ENCODE peak calls at places on chromosomes 4 and X, in ten cellular contexts. C, H, T, B, X, Y, N, M, E and K are unnamed samples.

GRCh38 chrX:110056419-110056818 is 53.5 kb downstream of the TMEM164 start:
- DNase-seq in C (no peak), H (no peak), T (no peak), B (no peak), X (no peak), Y (peak; percentile 80), N (no peak), M (no peak), E (no peak), K (no peak)

GRCh38 chr4:64883087-64883926 is 474.1 kb upstream of the TECRL start:
- DNase-seq in C (no peak), H (no peak), T (no peak), B (no peak), X (no peak), Y (no peak), N (no peak), M (no peak), E (no peak), K (no peak)

GRCh38 chr4:75598390-75598789 is 31.9 kb downstream of the CDKL2 start:
- DNase-seq in C (no peak), H (no peak), T (no peak), B (no peak), X (no peak), Y (no peak), N (no peak), M (no peak), E (no peak), K (peak; percentile 8)

GRCh38 chr4:98653890-98654867 is 4.2 kb downstream of the TSPAN5 start:
- DNase-seq in C (no peak), H (no peak), T (no peak), B (no peak), X (no peak), Y (no peak), N (no peak), M (no peak), E (no peak), K (peak; percentile 81)

GRCh38 chr4:181301735-181302380 is 941.3 kb upstream of the TENM3 start:
- DNase-seq in C (no peak), H (no peak), T (peak; percentile 0), B (no peak), X (no peak), Y (peak; percentile 75), N (peak; percentile 67), M (no peak), E (peak; percentile 0), K (peak; percentile 17)

GRCh38 chrX:25028726-25029125 is 13.0 kb upstream of the ARX start:
- DNase-seq in C (no peak), H (no peak), T (no peak), B (no peak), X (no peak), Y (no peak), N (no peak), M (no peak), E (no peak), K (peak; percentile 47)

GRCh38 chr4:2800691-2801596 is 8.1 kb downstream of the SH3BP2 start:
- DNase-seq in C (peak; percentile 79), H (peak; percentile 82), T (no peak), B (peak; percentile 86), X (peak; percentile 58), Y (no peak), N (no peak), M (no peak), E (no peak), K (no peak)

GRCh38 chr4:105520819-105521790 is 31.3 kb upstream of the ARHGEF38 start:
- DNase-seq in C (no peak), H (peak; percentile 27), T (no peak), B (peak; percentile 70), X (peak; percentile 69), Y (no peak), N (no peak), M (no peak), E (no peak), K (peak; percentile 53)

GRCh38 chr4:6278801-6279197 is 9.1 kb downstream of the WFS1 start:
- DNase-seq in C (peak; percentile 34), H (peak; percentile 80), T (no peak), B (no peak), X (no peak), Y (no peak), N (no peak), M (no peak), E (no peak), K (no peak)

GRCh38 chr4:30380404-30380998 is 339.7 kb upstream of the PCDH7 start:
- DNase-seq in C (no peak), H (no peak), T (no peak), B (peak; percentile 3), X (no peak), Y (peak; percentile 40), N (no peak), M (no peak), E (no peak), K (peak; percentile 8)

GRCh38 chrX:120456973-120457372 is 12.1 kb downstream of the LAMP2 start:
- DNase-seq in C (no peak), H (no peak), T (no peak), B (no peak), X (no peak), Y (no peak), N (no peak), M (no peak), E (no peak), K (peak; percentile 20)

GRCh38 chr4:74632634-74633033 is 161.7 kb downstream of the BTC start:
- DNase-seq in C (peak; percentile 36), H (peak; percentile 9), T (peak; percentile 6), B (no peak), X (peak; percentile 41), Y (no peak), N (no peak), M (no peak), E (peak; percentile 3), K (peak; percentile 88)

GRCh38 chr4:161496-162284 is 37.4 kb downstream of the ZNF718 start:
- DNase-seq in C (no peak), H (no peak), T (no peak), B (no peak), X (no peak), Y (no peak), N (no peak), M (no peak), E (no peak), K (no peak)

GRCh38 chr4:128787509-128788311 is 21.8 kb upstream of the JADE1 start:
- DNase-seq in C (no peak), H (no peak), T (no peak), B (no peak), X (no peak), Y (no peak), N (no peak), M (no peak), E (no peak), K (no peak)

GRCh38 chr4:140343303-140343702 is 30.1 kb upstream of the SCOC start:
- DNase-seq in C (no peak), H (peak; percentile 23), T (no peak), B (no peak), X (peak; percentile 21), Y (no peak), N (no peak), M (no peak), E (no peak), K (peak; percentile 14)

GRCh38 chrX:1807301-1807731 is 192.5 kb downstream of the ASMT start:
- DNase-seq in C (no peak), H (no peak), T (no peak), B (no peak), X (no peak), Y (no peak), N (no peak), M (no peak), E (no peak), K (peak; percentile 9)

GRCh38 chr4:16794816-16795445 is 103.5 kb downstream of the LDB2 start:
- DNase-seq in C (peak; percentile 56), H (peak; percentile 80), T (peak; percentile 13), B (peak; percentile 65), X (peak; percentile 77), Y (peak; percentile 23), N (no peak), M (peak; percentile 0), E (no peak), K (no peak)

GRCh38 chr4:188032583-188032982 is 37.0 kb downstream of the ZFP42 start:
- DNase-seq in C (no peak), H (no peak), T (no peak), B (no peak), X (no peak), Y (no peak), N (no peak), M (no peak), E (no peak), K (no peak)

GRCh38 chrX:12825801-12826200 is 34.6 kb downstream of the PRPS2 start:
- DNase-seq in C (no peak), H (no peak), T (no peak), B (no peak), X (no peak), Y (no peak), N (no peak), M (no peak), E (no peak), K (peak; percentile 23)

GRCh38 chr4:174365018-174365587 is 81.4 kb downstream of the CEP44 start:
- DNase-seq in C (no peak), H (peak; percentile 14), T (no peak), B (peak; percentile 16), X (no peak), Y (peak; percentile 7), N (no peak), M (no peak), E (no peak), K (peak; percentile 8)

GRCh38 chrX:129655547-129656248 is 942 bp upstream of the APLN start:
- DNase-seq in C (no peak), H (no peak), T (no peak), B (no peak), X (no peak), Y (no peak), N (no peak), M (no peak), E (no peak), K (no peak)

GRCh38 chrX:17285983-17286382 is 89.0 kb upstream of the NHS start:
- DNase-seq in C (no peak), H (no peak), T (no peak), B (no peak), X (no peak), Y (no peak), N (no peak), M (no peak), E (no peak), K (no peak)

GRCh38 chr4:112289407-112290253 is 3.9 kb upstream of the TIFA start:
- DNase-seq in C (no peak), H (no peak), T (no peak), B (no peak), X (no peak), Y (no peak), N (no peak), M (no peak), E (no peak), K (no peak)

GRCh38 chr4:10783351-10783750 is 98.8 kb upstream of the CLNK start:
- DNase-seq in C (no peak), H (no peak), T (no peak), B (no peak), X (no peak), Y (no peak), N (no peak), M (no peak), E (no peak), K (no peak)

GRCh38 chr4:118758293-118758692 is 73.1 kb downstream of the METTL14 start:
- DNase-seq in C (no peak), H (no peak), T (no peak), B (no peak), X (no peak), Y (no peak), N (no peak), M (no peak), E (no peak), K (no peak)

GRCh38 chr4:6225469-6225868 is 25.1 kb upstream of the JAKMIP1 start:
- DNase-seq in C (peak; percentile 13), H (no peak), T (no peak), B (no peak), X (no peak), Y (no peak), N (no peak), M (no peak), E (no peak), K (peak; percentile 33)

GRCh38 chr4:108166038-108166437 is 2.7 kb downstream of the LEF1 start:
- DNase-seq in C (no peak), H (no peak), T (peak; percentile 40), B (no peak), X (no peak), Y (no peak), N (no peak), M (no peak), E (peak; percentile 34), K (no peak)

GRCh38 chr4:123587983-123588494 is 191.4 kb downstream of the SPRY1 start:
- DNase-seq in C (peak; percentile 25), H (peak; percentile 12), T (no peak), B (no peak), X (no peak), Y (no peak), N (no peak), M (no peak), E (no peak), K (peak; percentile 54)